ENCODE peak calls at places on chromosomes 5 and 9, in ten cellular contexts. L, H, E, P, Z, R, K, X, Y and D are unnamed samples.

GRCh38 chr5:9046756-9047481 is 499.0 kb downstream of the SEMA5A start:
- DNase-seq in P (no peak), X (no peak), E (no peak), K (no peak), Y (no peak), L (no peak), H (no peak), Z (no peak), R (no peak), D (no peak)

GRCh38 chr9:131762356-131762932 is 22.6 kb upstream of the RAPGEF1 start:
- DNase-seq in H (peak; percentile 96), E (peak; percentile 82), P (peak; percentile 81), Z (peak; percentile 89), X (peak; percentile 66), Y (peak; percentile 70), L (peak; percentile 78), R (peak; percentile 79), K (peak; percentile 75), D (peak; percentile 91)

GRCh38 chr5:111197523-111197922 is 26.7 kb upstream of the CAMK4 start:
- DNase-seq in R (no peak), X (no peak), Z (peak; percentile 42), H (peak; percentile 52), L (no peak), E (no peak), P (no peak), K (no peak), Y (no peak), D (no peak)

GRCh38 chr5:14718778-14719177 is 54.3 kb downstream of the OTULIN start:
- DNase-seq in L (no peak), X (no peak), Z (no peak), H (no peak), Y (no peak), E (no peak), P (no peak), R (no peak), K (no peak), D (no peak)

GRCh38 chr9:89564257-89564878 is 40.4 kb upstream of the GADD45G start:
- DNase-seq in R (no peak), E (no peak), X (peak; percentile 48), K (no peak), Z (peak; percentile 65), L (no peak), Y (peak; percentile 42), P (no peak), H (peak; percentile 87), D (no peak)

GRCh38 chr5:96327728-96328127 is 105.3 kb downstream of the PCSK1 start:
- DNase-seq in K (no peak), H (no peak), X (no peak), R (no peak), E (no peak), Y (no peak), Z (no peak), L (no peak), P (no peak), D (no peak)

GRCh38 chr5:168064933-168065622 is 226.4 kb upstream of the WWC1 start:
- DNase-seq in E (no peak), P (no peak), Z (no peak), R (no peak), K (no peak), X (no peak), H (no peak), Y (no peak), L (no peak), D (no peak)

GRCh38 chr9:70484232-70485130 is 70.0 kb upstream of the KLF9 start:
- DNase-seq in E (peak; percentile 80), K (no peak), R (no peak), L (peak; percentile 42), X (peak; percentile 73), P (no peak), Z (peak; percentile 73), H (peak; percentile 70), Y (peak; percentile 27), D (no peak)

GRCh38 chr5:76675364-76675763 is 40.6 kb upstream of the F2R start:
- DNase-seq in Z (no peak), Y (no peak), L (no peak), H (no peak), E (no peak), P (no peak), R (no peak), X (no peak), K (no peak), D (no peak)

GRCh38 chr9:128992995-128993394 is 35.1 kb downstream of the SH3GLB2 start:
- DNase-seq in H (peak; percentile 70), K (no peak), X (peak; percentile 43), P (no peak), L (no peak), R (no peak), E (no peak), Y (no peak), Z (peak; percentile 22), D (no peak)

GRCh38 chr9:129162497-129162896 is 15.6 kb downstream of the IER5L start:
- DNase-seq in L (no peak), Z (no peak), K (no peak), H (no peak), X (no peak), E (no peak), R (no peak), P (no peak), Y (no peak), D (no peak)

DNA sequence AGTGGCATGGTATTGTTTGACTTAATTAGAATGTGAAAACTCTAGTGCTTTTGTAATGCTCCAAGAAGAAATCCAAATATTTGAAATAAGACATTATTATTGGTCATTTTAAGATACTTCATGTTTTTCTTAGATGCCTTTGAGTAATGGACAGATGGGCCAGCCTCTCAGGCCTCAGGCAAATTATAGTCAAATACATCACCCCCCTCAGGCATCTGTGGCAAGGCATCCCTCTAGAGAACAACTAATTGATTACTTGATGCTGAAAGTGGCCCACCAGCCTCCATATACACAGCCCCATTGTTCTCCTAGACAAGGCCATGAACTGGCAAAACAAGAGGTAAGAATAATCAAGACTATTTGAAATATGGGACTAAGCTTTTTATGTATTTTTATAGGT is 69.2 kb upstream of the SREK1 start:
- DNase-seq in L (no peak), P (no peak), K (no peak), Z (no peak), X (no peak), Y (no peak), R (no peak), H (no peak), E (no peak), D (no peak)
- H3K9me3 ChIP-seq in L (no peaks in the 10 kb centered on the region), P (no peaks in the 10 kb centered on the region), K (no peaks in the 10 kb centered on the region), Z (no peaks in the 10 kb centered on the region), X (no peaks in the 10 kb centered on the region), Y (no peaks in the 10 kb centered on the region), R (no peaks in the 10 kb centered on the region), H (no peaks in the 10 kb centered on the region), E (no peaks in the 10 kb centered on the region), D (no peaks in the 10 kb centered on the region)

GRCh38 chr5:81242906-81243436 is 9.8 kb downstream of the CKMT2 start:
- DNase-seq in P (no peak), L (no peak), Z (no peak), E (no peak), K (no peak), X (no peak), R (no peak), Y (no peak), H (no peak), D (no peak)

GRCh38 chr5:81241001-81241400 is 7.9 kb downstream of the CKMT2 start:
- DNase-seq in Y (no peak), R (no peak), E (no peak), X (no peak), K (no peak), Z (no peak), H (no peak), L (no peak), P (no peak), D (no peak)

GRCh38 chr5:81241961-81242648 is 9.0 kb downstream of the CKMT2 start:
- DNase-seq in H (peak; percentile 55), L (no peak), P (no peak), R (no peak), E (no peak), X (no peak), Y (no peak), Z (no peak), K (no peak), D (no peak)

GRCh38 chr5:81238460-81238859 is 5.3 kb downstream of the CKMT2 start:
- DNase-seq in E (no peak), H (no peak), L (no peak), X (no peak), Y (no peak), K (peak; percentile 57), R (peak; percentile 49), P (no peak), Z (no peak), D (no peak)

DNA sequence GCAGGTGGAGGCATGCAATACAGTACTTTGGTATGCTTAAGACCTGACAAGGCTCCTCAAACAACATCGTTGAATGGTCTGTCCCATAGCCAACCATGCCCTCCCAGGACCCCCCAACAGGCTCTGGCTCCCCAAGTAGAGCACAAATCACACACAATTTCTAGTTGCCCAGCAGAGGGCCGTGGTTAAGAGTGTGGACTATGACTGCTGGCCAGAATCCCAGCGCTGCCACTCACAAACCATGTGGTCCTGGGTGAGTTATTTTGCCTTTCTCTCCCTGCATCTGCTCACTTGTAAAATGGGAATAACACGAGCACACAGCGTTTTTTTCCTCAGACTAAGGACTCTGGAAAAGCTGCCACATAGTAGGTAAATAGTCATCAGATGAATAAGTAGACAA is 6.5 kb downstream of the CKMT2 start:
- DNase-seq in P (no peak), Y (no peak), E (no peak), R (no peak), L (no peak), K (no peak), H (no peak), Z (no peak), X (no peak), D (no peak)
- TF ChIP-seq CTCF in P (no peak), Y (no peak), E (no peak), R (no peak), L (no peak), K (peak; percentile 27), H (no peak), Z (no peak), X (no peak), D (no peak)

DNA sequence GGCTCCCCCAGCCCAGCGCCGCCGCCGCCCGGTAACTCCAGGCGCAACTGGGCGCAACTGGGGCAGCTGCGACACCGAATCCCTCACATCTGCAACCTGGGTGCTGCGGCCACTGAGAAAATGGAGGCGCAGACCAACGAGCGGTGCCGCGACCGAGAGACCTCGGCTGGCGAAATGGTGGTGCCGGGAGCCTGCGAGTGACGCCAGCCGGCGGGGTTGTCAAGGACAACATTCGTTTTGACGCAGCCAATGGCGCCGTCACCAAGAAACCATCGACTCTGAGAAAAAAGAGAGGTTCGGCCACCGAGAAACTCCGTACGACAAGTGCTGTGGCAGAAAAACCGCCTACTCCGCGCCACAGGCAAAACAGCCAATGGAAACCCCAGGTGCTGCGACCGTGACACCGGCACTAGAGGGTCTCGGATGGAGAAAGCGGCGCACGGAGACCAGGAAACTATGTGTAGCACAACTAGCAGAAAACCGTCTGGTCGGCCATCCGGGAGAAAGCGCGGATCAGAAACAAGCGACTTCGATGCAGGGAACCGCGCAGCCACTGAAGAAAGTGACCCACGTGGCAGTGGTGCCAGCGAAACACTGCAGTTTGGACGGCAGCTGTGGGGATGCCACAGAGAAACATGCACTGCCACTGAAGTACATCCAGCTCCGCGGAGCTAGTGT is 88.8 kb downstream of the ANXA2R start:
- DNase-seq in R (peak; percentile 50), H (no peak), X (no peak), L (peak; percentile 59), E (no peak), Z (no peak), P (peak; percentile 69), Y (no peak), K (peak; percentile 26), D (peak; percentile 70)
- H3K9me3 ChIP-seq in R (no peaks in the 10 kb centered on the region), H (peaks cover 36% of the 10 kb centered on the region), X (peaks cover 35% of the 10 kb centered on the region), L (no peaks in the 10 kb centered on the region), E (no peaks in the 10 kb centered on the region), Z (no peaks in the 10 kb centered on the region), P (peaks cover 7% of the 10 kb centered on the region), Y (peaks cover 42% of the 10 kb centered on the region), K (peaks cover 29% of the 10 kb centered on the region), D (no peaks in the 10 kb centered on the region)

GRCh38 chr5:144487207-144487606 is 316.5 kb downstream of the KCTD16 start:
- DNase-seq in L (no peak), H (peak; percentile 75), P (no peak), Y (no peak), R (no peak), E (no peak), X (no peak), K (no peak), Z (peak; percentile 62), D (no peak)
- TF ChIP-seq CTCF in L (no peak), H (peak; percentile 74), P (no peak), Y (no peak), R (no peak), E (no peak), X (no peak), K (no peak), Z (peak; percentile 59), D (no peak)